ENCODE peak calls at places on chromosomes 3 and 15, in seven cellular contexts. L is NT2/D1, O is GM23248, N is MM.1S, E is adrenal gland, C is kidney, M is uterus. Q is an unnamed sample. For H3K9me3, the result is how much of the 10 kb centered on the place peaks cover.

GRCh38 chr15:72916939-72917338 is 133.4 kb upstream of the ADPGK start:
- DNase-seq in E (no peak), M (no peak), N (no peak), O (no peak), C (no peak), L (no peak), Q (no peak)

GRCh38 chr15:101528108-101528916 is 38.8 kb upstream of the PCSK6 start:
- DNase-seq in N (no peak), L (no peak), E (no peak), O (peak), M (peak), C (peak), Q (no peak)

GRCh38 chr3:69531975-69532827 is 146.3 kb upstream of the FRMD4B start:
- DNase-seq in L (no peak), M (no peak), O (no peak), C (no peak), E (no peak), N (no peak), Q (no peak)

GRCh38 chr3:14849831-14850230 is 31.1 kb downstream of the FGD5 start:
- DNase-seq in E (no peak), O (no peak), M (no peak), N (no peak), C (peak), L (no peak), Q (no peak)

GRCh38 chr3:37130984-37131975 is 43.1 kb downstream of the LRRFIP2 start:
- DNase-seq in C (no peak), L (no peak), E (no peak), N (no peak), O (no peak), M (no peak), Q (no peak)

GRCh38 chr15:59642351-59642750 is 15.0 kb downstream of the GTF2A2 start:
- DNase-seq in O (peak), N (no peak), L (no peak), M (no peak), E (no peak), C (no peak), Q (no peak)

GRCh38 chr15:84967380-84967779 is 14.3 kb upstream of the PDE8A start:
- DNase-seq in N (no peak), M (no peak), L (no peak), O (no peak), C (no peak), E (no peak), Q (peak)

GRCh38 chr15:44033894-44034293 is 161.2 kb downstream of the FRMD5 start:
- DNase-seq in L (no peak), M (no peak), E (peak), C (no peak), O (peak), N (no peak), Q (no peak)

GRCh38 chr15:22954326-22954725 is 25.8 kb downstream of the CYFIP1 start:
- DNase-seq in M (no peak), E (no peak), N (no peak), L (no peak), O (no peak), C (no peak), Q (no peak)

GRCh38 chr3:127925384-127925783 is 10.4 kb downstream of the KBTBD12 start:
- DNase-seq in O (no peak), E (no peak), C (no peak), L (no peak), M (no peak), N (peak), Q (no peak)

GRCh38 chr3:160935413-160936095 is 169.6 kb downstream of the B3GALNT1 start:
- DNase-seq in C (no peak), N (no peak), L (no peak), M (no peak), E (peak), O (no peak), Q (no peak)

GRCh38 chr3:185558395-185558794 is 6.0 kb upstream of the LIPH start:
- DNase-seq in M (no peak), C (peak), E (peak), L (no peak), N (no peak), O (peak), Q (no peak)

GRCh38 chr3:23183731-23184130 is 19.4 kb upstream of the UBE2E2 start:
- DNase-seq in L (peak), M (peak), E (peak), O (peak), C (no peak), N (peak), Q (peak)

GRCh38 chr3:46693038-46693896 is at the start of gene ALS2CL:
- DNase-seq in M (peak), C (peak), E (peak), O (peak), N (peak), L (peak), Q (peak)

GRCh38 chr3:98966434-98966833 is 64.9 kb upstream of the DCBLD2 start:
- DNase-seq in C (no peak), O (no peak), M (no peak), N (no peak), L (no peak), E (no peak), Q (no peak)

GRCh38 chr3:24197809-24198208 is 252.7 kb downstream of the NR1D2 start:
- DNase-seq in E (peak), N (no peak), L (no peak), M (no peak), C (no peak), O (no peak), Q (peak)

GRCh38 chr3:177034850-177035475 is 162.3 kb downstream of the TBL1XR1 start:
- DNase-seq in E (no peak), N (no peak), O (no peak), M (no peak), C (no peak), L (no peak), Q (no peak)

GRCh38 chr15:77393471-77393840 is 26.4 kb downstream of the PEAK1 start:
- DNase-seq in E (no peak), M (no peak), L (no peak), C (no peak), N (no peak), O (peak), Q (no peak)

GRCh38 chr3:71784201-71784913 is 591 bp downstream of the PROK2 start:
- DNase-seq in L (no peak), E (no peak), C (no peak), M (no peak), O (no peak), N (no peak), Q (no peak)

GRCh38 chr3:100107227-100107626 is 7.1 kb downstream of the FILIP1L start:
- DNase-seq in M (no peak), O (no peak), N (no peak), L (no peak), C (no peak), E (no peak), Q (no peak)

GRCh38 chr3:50286322-50287227 is 5.7 kb downstream of the IFRD2 start:
- DNase-seq in N (no peak), E (no peak), O (no peak), L (no peak), M (no peak), C (no peak), Q (peak)

GRCh38 chr3:123310741-123311140 is 109.0 kb downstream of the SEC22A start:
- DNase-seq in L (no peak), E (no peak), M (no peak), N (no peak), C (peak), O (no peak), Q (no peak)

GRCh38 chr3:69385723-69386483 is at the start of gene FRMD4B:
- DNase-seq in L (no peak), E (peak), C (peak), M (peak), N (no peak), O (peak), Q (peak)

GRCh38 chr3:64223809-64224570 is 1.3 kb downstream of the PRICKLE2 start:
- DNase-seq in L (no peak), N (peak), M (peak), E (no peak), C (no peak), O (peak), Q (no peak)

GRCh38 chr3:32406481-32407408 is 15.1 kb downstream of the CMTM7 start:
- DNase-seq in N (no peak), E (no peak), L (no peak), M (no peak), O (no peak), C (no peak), Q (no peak)

GRCh38 chr3:124552224-124552623 is 178.0 kb upstream of the UMPS start:
- DNase-seq in O (no peak), C (no peak), N (no peak), E (no peak), M (no peak), L (no peak), Q (no peak)

GRCh38 chr15:45645026-45645980 is 10.5 kb downstream of the SQOR start:
- DNase-seq in M (no peak), O (peak), C (no peak), N (no peak), E (no peak), L (no peak), Q (no peak)

GRCh38 chr3:29465836-29466235 is 185.0 kb downstream of the RBMS3 start:
- DNase-seq in L (no peak), O (peak), N (no peak), E (no peak), C (no peak), M (no peak), Q (no peak)

GRCh38 chr15:74318376-74319137 is 48.9 kb downstream of the CYP11A1 start:
- DNase-seq in L (no peak), N (no peak), E (no peak), C (no peak), M (peak), O (peak), Q (no peak)

GRCh38 chr15:86611392-86612040 is 531.8 kb downstream of the AGBL1 start:
- DNase-seq in O (no peak), C (no peak), N (peak), M (no peak), L (no peak), E (peak), Q (no peak)

GRCh38 chr3:141242722-141243092 is 11.1 kb downstream of the PXYLP1 start:
- DNase-seq in M (no peak), N (no peak), L (no peak), E (no peak), C (no peak), O (no peak), Q (no peak)

GRCh38 chr3:41286305-41286704 is 87.0 kb downstream of the CTNNB1 start:
- DNase-seq in O (no peak), N (no peak), L (no peak), E (no peak), C (no peak), M (no peak), Q (no peak)

DNA sequence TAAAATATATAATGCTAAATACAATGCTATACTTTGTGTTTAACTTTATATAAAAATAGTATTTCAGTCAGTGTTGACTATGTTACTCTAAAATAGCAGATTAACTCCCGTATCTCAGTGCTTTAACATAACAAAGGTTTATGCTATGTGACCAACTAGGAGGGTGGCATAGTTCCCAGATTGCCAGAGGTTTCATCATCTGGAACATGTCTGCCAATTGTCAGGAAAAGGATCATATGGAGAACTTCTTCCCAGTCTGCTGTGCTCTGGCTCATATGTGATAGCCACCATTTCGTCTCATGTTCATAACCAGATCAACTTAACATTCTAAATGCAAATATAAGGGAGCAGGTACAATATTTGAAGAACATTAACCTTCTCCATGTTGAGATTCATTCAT is 720.2 kb downstream of the MCTP2 start:
- DNase-seq in C (no peak), M (no peak), O (peak), E (no peak), N (no peak), L (no peak), Q (no peak)
- H3K9me3 ChIP-seq in C (under half), M (under half), O (under half), E (under half), N (under half), L (under half), Q (under half)

GRCh38 chr15:25060472-25060803 is 105.7 kb downstream of the SNRPN start:
- DNase-seq in L (no peak), O (no peak), C (no peak), M (peak), N (no peak), E (peak), Q (peak)
- H3K9me3 ChIP-seq in L (half or more), O (under half), C (half or more), M (under half), N (under half), E (half or more), Q (half or more)

DNA sequence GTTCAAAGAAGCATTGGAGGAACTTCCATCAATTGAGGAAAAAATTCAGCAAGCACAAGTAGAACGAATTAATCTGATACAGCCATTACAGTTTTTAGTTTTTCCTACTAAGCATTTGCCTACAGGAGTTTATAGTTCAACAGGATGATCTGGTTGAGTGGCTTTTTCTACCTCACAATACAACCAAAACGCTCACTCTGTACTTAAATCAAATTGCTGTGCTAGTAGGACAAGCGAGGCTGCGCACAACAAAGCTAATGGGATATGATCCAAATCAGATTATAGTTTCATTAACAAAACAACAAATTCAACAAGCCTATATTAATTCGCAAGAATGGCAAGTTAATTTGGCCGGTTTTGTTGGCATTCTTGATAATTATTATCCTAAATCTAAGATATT is 44.2 kb downstream of the ETFA start:
- DNase-seq in C (no peak), M (no peak), E (no peak), L (no peak), N (no peak), O (no peak), Q (no peak)
- H3K9me3 ChIP-seq in C (under half), M (under half), E (half or more), L (half or more), N (under half), O (under half), Q (under half)

GRCh38 chr3:44722103-44722401 is 7.4 kb upstream of the ZNF501 start:
- DNase-seq in O (peak), M (no peak), L (no peak), E (no peak), C (no peak), N (no peak), Q (no peak)
- H3K9me3 ChIP-seq in O (under half), M (under half), L (half or more), E (half or more), C (half or more), N (under half), Q (half or more)

GRCh38 chr3:62373215-62373614 is at the start of gene FEZF2:
- DNase-seq in O (no peak), M (no peak), N (no peak), E (no peak), L (no peak), C (no peak), Q (peak)
- H3K9me3 ChIP-seq in O (under half), M (under half), N (under half), E (under half), L (under half), C (under half), Q (under half)

GRCh38 chr15:25092661-25093060 is 137.9 kb downstream of the SNRPN start:
- DNase-seq in E (no peak), N (no peak), C (no peak), O (peak), L (no peak), M (no peak), Q (no peak)

GRCh38 chr15:25090073-25090733 is 135.4 kb downstream of the SNRPN start:
- DNase-seq in L (no peak), E (no peak), C (no peak), O (no peak), N (no peak), M (no peak), Q (peak)

GRCh38 chr15:25089577-25089976 is 134.8 kb downstream of the SNRPN start:
- DNase-seq in O (no peak), C (no peak), N (no peak), L (no peak), E (no peak), M (no peak), Q (peak)

GRCh38 chr15:25093455-25094029 is 138.8 kb downstream of the SNRPN start:
- DNase-seq in E (no peak), M (no peak), L (no peak), O (no peak), C (no peak), N (no peak), Q (peak)

GRCh38 chr15:25091421-25092158 is 136.8 kb downstream of the SNRPN start:
- DNase-seq in C (no peak), M (no peak), O (no peak), L (no peak), N (no peak), E (no peak), Q (peak)
- H3K9me3 ChIP-seq in C (under half), M (under half), O (under half), L (under half), N (under half), E (under half), Q (half or more)

Q was measured in H9.